ENCODE peak calls at places on chromosomes 16 and 17, in ten cellular contexts. L is fibroblast of the aortic adventitia, M is body of pancreas, K is lower lobe of right lung, Y is pancreas, Q is hepatocyte, T is fibroblast of pulmonary artery, P is upper lobe of left lung, X is left ventricle myocardium inferior, D is BE2C. F is an unnamed sample.

GRCh38 chr17:1030684-1031557 is 34.0 kb downstream of the TIMM22 start:
- DNase-seq in L (peak), M (no peak), K (no peak), Y (no peak), Q (no peak), T (no peak), P (peak), X (peak), D (peak), F (no peak)

GRCh38 chr17:45370949-45371413 is 54.2 kb upstream of the MAP3K14 start:
- DNase-seq in L (no peak), M (no peak), K (no peak), Y (no peak), Q (no peak), T (no peak), P (no peak), X (no peak), D (no peak), F (no peak)

GRCh38 chr17:65797809-65798208 is 236.4 kb upstream of the AXIN2 start:
- DNase-seq in L (no peak), M (no peak), K (no peak), Y (no peak), Q (no peak), T (no peak), P (no peak), X (no peak), D (peak), F (no peak)

GRCh38 chr17:8122923-8123694 is 797 bp downstream of the HES7 start:
- DNase-seq in L (peak), M (no peak), K (no peak), Y (no peak), Q (peak), T (no peak), P (peak), X (no peak), D (no peak), F (no peak)

GRCh38 chr17:28188841-28189263 is 130.1 kb upstream of the TMEM97 start:
- DNase-seq in L (no peak), M (no peak), K (no peak), Y (no peak), Q (no peak), T (no peak), P (no peak), X (no peak), D (no peak), F (no peak)

GRCh38 chr17:19621697-19622096 is 26.9 kb upstream of the ALDH3A2 start:
- DNase-seq in L (no peak), M (no peak), K (no peak), Y (no peak), Q (no peak), T (no peak), P (no peak), X (no peak), D (no peak), F (no peak)

GRCh38 chr16:52861614-52862022 is 191.1 kb downstream of the CHD9NB start:
- DNase-seq in L (no peak), M (peak), K (no peak), Y (peak), Q (peak), T (peak), P (no peak), X (no peak), D (peak), F (peak)

GRCh38 chr16:56199164-56199563 is 7.9 kb downstream of the GNAO1 start:
- DNase-seq in L (no peak), M (no peak), K (no peak), Y (no peak), Q (no peak), T (no peak), P (no peak), X (no peak), D (no peak), F (no peak)

GRCh38 chr17:40602445-40603443 is 37.5 kb upstream of the CCR7 start:
- DNase-seq in L (no peak), M (no peak), K (no peak), Y (no peak), Q (no peak), T (no peak), P (no peak), X (no peak), D (no peak), F (no peak)

GRCh38 chr16:81554993-81555392 is 110.4 kb downstream of the CMIP start:
- DNase-seq in L (no peak), M (no peak), K (peak), Y (no peak), Q (no peak), T (no peak), P (no peak), X (no peak), D (no peak), F (no peak)

GRCh38 chr17:57946798-57947358 is 8.3 kb downstream of the CUEDC1 start:
- DNase-seq in L (peak), M (peak), K (peak), Y (peak), Q (peak), T (peak), P (no peak), X (no peak), D (no peak), F (peak)

GRCh38 chr16:82152641-82153094 is 17.4 kb downstream of the MPHOSPH6 start:
- DNase-seq in L (no peak), M (no peak), K (no peak), Y (no peak), Q (peak), T (no peak), P (no peak), X (no peak), D (no peak), F (no peak)

GRCh38 chr17:71987634-71988033 is 133.2 kb upstream of the SOX9 start:
- DNase-seq in L (no peak), M (no peak), K (no peak), Y (no peak), Q (no peak), T (no peak), P (no peak), X (no peak), D (no peak), F (no peak)

GRCh38 chr17:31433811-31434210 is 42.3 kb downstream of the RAB11FIP4 start:
- DNase-seq in L (no peak), M (no peak), K (no peak), Y (no peak), Q (no peak), T (no peak), P (peak), X (no peak), D (no peak), F (no peak)

GRCh38 chr17:56886288-56886721 is 27.5 kb downstream of the TRIM25 start:
- DNase-seq in L (no peak), M (no peak), K (no peak), Y (no peak), Q (no peak), T (no peak), P (no peak), X (no peak), D (no peak), F (no peak)

GRCh38 chr17:48728232-48729231 is at the start of gene HOXB13:
- DNase-seq in L (peak), M (no peak), K (no peak), Y (no peak), Q (peak), T (peak), P (peak), X (peak), D (peak), F (peak)

GRCh38 chr16:80203821-80204220 is 337.0 kb upstream of the DYNLRB2 start:
- DNase-seq in L (no peak), M (no peak), K (no peak), Y (no peak), Q (no peak), T (no peak), P (no peak), X (no peak), D (no peak), F (no peak)

GRCh38 chr17:66494023-66494803 is 191.8 kb downstream of the PRKCA start:
- DNase-seq in L (peak), M (no peak), K (no peak), Y (no peak), Q (no peak), T (peak), P (no peak), X (no peak), D (peak), F (no peak)

GRCh38 chr17:77363821-77364361 is 223.1 kb downstream of the SEC14L1 start:
- DNase-seq in L (no peak), M (peak), K (no peak), Y (peak), Q (peak), T (peak), P (no peak), X (peak), D (peak), F (peak)

GRCh38 chr17:32497431-32498205 is 10.8 kb downstream of the CDK5R1 start:
- DNase-seq in L (no peak), M (no peak), K (no peak), Y (no peak), Q (no peak), T (no peak), P (peak), X (no peak), D (no peak), F (no peak)

GRCh38 chr17:27155866-27156265 is 138.0 kb upstream of the WSB1 start:
- DNase-seq in L (no peak), M (no peak), K (peak), Y (no peak), Q (no peak), T (no peak), P (peak), X (peak), D (no peak), F (no peak)

GRCh38 chr16:2016407-2016922 is 3.1 kb upstream of the NPW start:
- DNase-seq in L (no peak), M (no peak), K (no peak), Y (no peak), Q (no peak), T (no peak), P (peak), X (no peak), D (peak), F (peak)
- TF ChIP-seq CTCF in L (peak), M (no peak), K (peak), Y (no peak), Q (peak), T (peak), P (peak), X (peak), D (peak), F (peak)

GRCh38 chr17:81231766-81232581 is 6.9 kb downstream of the TEPSIN start:
- DNase-seq in L (no peak), M (no peak), K (no peak), Y (no peak), Q (no peak), T (no peak), P (peak), X (no peak), D (no peak), F (no peak)

GRCh38 chr17:81231121-81231645 is 7.7 kb downstream of the TEPSIN start:
- DNase-seq in L (no peak), M (no peak), K (no peak), Y (no peak), Q (no peak), T (no peak), P (peak), X (no peak), D (no peak), F (no peak)

GRCh38 chr17:81233316-81233715 is 5.5 kb downstream of the TEPSIN start:
- DNase-seq in L (no peak), M (no peak), K (no peak), Y (no peak), Q (no peak), T (no peak), P (peak), X (no peak), D (no peak), F (no peak)

GRCh38 chr17:81233811-81234505 is 4.9 kb downstream of the TEPSIN start:
- DNase-seq in L (no peak), M (no peak), K (no peak), Y (no peak), Q (no peak), T (no peak), P (peak), X (no peak), D (no peak), F (no peak)

GRCh38 chr17:81232616-81233241 is 6.1 kb downstream of the TEPSIN start:
- DNase-seq in L (no peak), M (no peak), K (no peak), Y (no peak), Q (no peak), T (no peak), P (peak), X (no peak), D (no peak), F (no peak)
- TF ChIP-seq CTCF in L (no peak), M (no peak), K (no peak), Y (no peak), Q (no peak), T (no peak), P (no peak), X (no peak), D (no peak), F (no peak)

GRCh38 chr17:4583796-4584124 is 569 bp upstream of the SMTNL2 start:
- DNase-seq in L (no peak), M (no peak), K (no peak), Y (no peak), Q (peak), T (no peak), P (no peak), X (no peak), D (no peak), F (no peak)

GRCh38 chr17:4583206-4583605 is 1.1 kb upstream of the SMTNL2 start:
- DNase-seq in L (no peak), M (no peak), K (no peak), Y (no peak), Q (no peak), T (no peak), P (no peak), X (no peak), D (no peak), F (no peak)

GRCh38 chr17:4584835-4585187 is 482 bp downstream of the SMTNL2 start:
- DNase-seq in L (no peak), M (no peak), K (no peak), Y (no peak), Q (no peak), T (no peak), P (peak), X (no peak), D (no peak), F (no peak)

GRCh38 chr17:4585203-4585939 is 1.0 kb downstream of the SMTNL2 start:
- DNase-seq in L (no peak), M (no peak), K (no peak), Y (no peak), Q (peak), T (no peak), P (no peak), X (no peak), D (no peak), F (no peak)

DNA sequence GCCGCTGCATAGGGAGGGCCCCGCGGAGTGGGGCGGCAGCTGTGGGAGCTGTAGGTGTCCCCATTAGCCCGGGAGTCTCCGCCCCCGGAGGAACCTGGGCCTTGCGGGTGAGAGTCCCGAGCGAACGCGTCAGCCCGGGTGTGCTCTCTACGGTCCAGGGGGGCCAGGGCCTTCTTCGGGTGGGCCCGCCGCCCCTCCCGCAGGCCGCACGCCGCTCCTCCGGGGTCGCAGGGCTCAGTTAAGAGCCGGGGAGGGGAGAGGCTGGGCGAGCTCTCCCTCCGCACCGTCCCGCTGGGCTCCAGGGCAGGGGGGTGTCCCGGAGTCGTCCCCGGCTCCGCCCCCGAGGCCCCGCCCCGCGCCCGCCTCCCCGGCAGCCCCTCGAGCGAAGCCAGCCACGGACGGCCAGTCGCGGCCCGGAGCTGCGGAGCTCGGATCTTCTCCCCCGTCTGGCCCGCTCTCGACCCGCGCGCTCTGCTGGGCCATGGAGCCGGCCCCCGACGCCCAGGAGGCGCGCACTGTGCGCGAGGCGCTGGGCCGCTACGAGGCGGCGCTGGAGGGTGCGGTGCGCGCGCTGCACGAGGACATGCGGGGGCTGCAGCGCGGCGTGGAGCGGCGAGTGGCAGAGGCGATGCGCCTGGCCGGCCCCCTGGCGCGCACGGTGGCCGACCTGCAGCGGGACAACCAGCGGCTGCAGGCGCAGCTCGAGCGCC is at the start of gene SMTNL2:
- DNase-seq in L (no peak), M (no peak), K (no peak), Y (no peak), Q (peak), T (no peak), P (peak), X (peak), D (no peak), F (no peak)
- TF ChIP-seq CTCF in L (no peak), M (no peak), K (no peak), Y (no peak), Q (no peak), T (no peak), P (no peak), X (no peak), D (no peak), F (no peak)

GRCh38 chr17:7045492-7046126 is 1.7 kb upstream of the SLC16A11 start:
- DNase-seq in L (peak), M (peak), K (no peak), Y (peak), Q (peak), T (peak), P (no peak), X (no peak), D (no peak), F (peak)

GRCh38 chr17:7043544-7044268 is at the start of gene SLC16A11:
- DNase-seq in L (peak), M (peak), K (peak), Y (no peak), Q (peak), T (peak), P (peak), X (peak), D (peak), F (no peak)

GRCh38 chr17:7048968-7049367 is 5.1 kb upstream of the SLC16A11 start:
- DNase-seq in L (no peak), M (no peak), K (no peak), Y (no peak), Q (no peak), T (no peak), P (no peak), X (no peak), D (no peak), F (no peak)

GRCh38 chr17:7047566-7047965 is 3.7 kb upstream of the SLC16A11 start:
- DNase-seq in L (no peak), M (no peak), K (no peak), Y (no peak), Q (no peak), T (no peak), P (no peak), X (no peak), D (no peak), F (no peak)

GRCh38 chr17:7046127-7046724 is 2.3 kb upstream of the SLC16A11 start:
- DNase-seq in L (no peak), M (peak), K (peak), Y (peak), Q (peak), T (no peak), P (no peak), X (no peak), D (no peak), F (peak)
- TF ChIP-seq CTCF in L (no peak), M (no peak), K (peak), Y (no peak), Q (no peak), T (no peak), P (no peak), X (no peak), D (no peak), F (no peak)

DNA sequence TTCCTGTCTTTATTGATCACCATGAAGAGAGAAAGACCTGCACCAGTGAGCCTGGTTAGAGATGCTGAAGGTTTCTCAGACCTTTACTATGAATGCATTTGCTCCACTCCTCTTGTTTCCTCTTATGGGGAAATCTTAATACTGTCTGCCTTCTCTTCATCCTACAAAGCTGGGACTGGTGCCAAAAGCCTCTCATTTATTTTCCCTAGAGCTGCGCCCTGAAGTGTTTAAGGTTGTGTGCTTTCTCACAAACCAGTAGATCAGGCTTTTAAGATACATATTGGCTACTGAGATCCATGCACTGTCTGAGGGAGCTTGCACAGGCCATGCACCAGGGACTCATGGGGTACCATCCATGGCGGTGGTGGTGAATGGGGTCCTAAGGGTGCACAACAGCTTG is 286.1 kb upstream of the PMFBP1 start:
- DNase-seq in L (no peak), M (no peak), K (no peak), Y (no peak), Q (no peak), T (no peak), P (no peak), X (no peak), D (no peak), F (no peak)
- TF ChIP-seq CTCF in L (no peak), M (no peak), K (no peak), Y (no peak), Q (no peak), T (no peak), P (no peak), X (no peak), D (no peak), F (no peak)

F was measured in Calu3.